ENCODE peak calls at places on chromosomes 11 and 22, in four cellular contexts. O is WTC11, T is HCT116, I is K562. Y is an unnamed sample.

GRCh38 chr11:113176971-113177370 is 137.4 kb upstream of the TTC12 start:
- DNase-seq in O (no peak), I (no peak), T (no peak), Y (no peak)

GRCh38 chr11:11171854-11172253 is 181.2 kb downstream of the CSNK2A3 start:
- DNase-seq in I (no peak), O (no peak), T (no peak), Y (peak; percentile 61)

GRCh38 chr11:57530596-57531507 is at the start of gene TIMM10:
- DNase-seq in O (peak; percentile 94), I (peak; percentile 87), T (peak; percentile 99), Y (peak; percentile 95)

GRCh38 chr11:107018274-107018901 is at the start of gene GUCY1A2:
- DNase-seq in I (no peak), O (peak; percentile 46), T (no peak), Y (no peak)

GRCh38 chr22:29003975-29004646 is 57.5 kb downstream of the C22orf31 start:
- DNase-seq in T (no peak), O (peak; percentile 35), I (no peak), Y (no peak)

GRCh38 chr11:22337571-22338464 is at the start of gene SLC17A6:
- DNase-seq in I (peak; percentile 10), O (peak; percentile 55), T (no peak), Y (no peak)

GRCh38 chr11:119094816-119095065 is 6.9 kb downstream of the DPAGT1 start:
- DNase-seq in T (no peak), I (peak; percentile 52), O (peak; percentile 74), Y (no peak)

GRCh38 chr11:73343076-73343833 is 32.9 kb upstream of the RELT start:
- DNase-seq in I (no peak), O (peak; percentile 50), T (no peak), Y (no peak)

GRCh38 chr11:35257287-35257686 is 118.3 kb downstream of the CD44 start:
- DNase-seq in O (no peak), T (no peak), I (no peak), Y (peak; percentile 55)

GRCh38 chr11:118438314-118438931 is 2.1 kb downstream of the KMT2A start:
- DNase-seq in O (peak; percentile 27), I (peak; percentile 65), T (no peak), Y (no peak)

GRCh38 chr11:118264568-118265470 is 722 bp upstream of the MPZL2 start:
- DNase-seq in T (no peak), O (no peak), I (no peak), Y (no peak)

GRCh38 chr11:47766363-47767227 is 546 bp downstream of the FNBP4 start:
- DNase-seq in T (no peak), O (peak; percentile 24), I (peak; percentile 28), Y (no peak)

GRCh38 chr11:73367482-73368024 is 8.6 kb upstream of the RELT start:
- DNase-seq in T (no peak), I (no peak), O (no peak), Y (no peak)

GRCh38 chr11:111604392-111605009 is 2.3 kb downstream of the SIK2 start:
- DNase-seq in I (peak; percentile 51), O (no peak), T (peak; percentile 48), Y (peak; percentile 23)

GRCh38 chr11:72637926-72638325 is 36.3 kb downstream of the PDE2A start:
- DNase-seq in O (no peak), I (no peak), T (no peak), Y (no peak)

GRCh38 chr11:17258670-17259069 is 17.9 kb upstream of the NUCB2 start:
- DNase-seq in I (peak; percentile 61), T (no peak), O (no peak), Y (no peak)

GRCh38 chr11:61701298-61701993 is 21.3 kb downstream of the DAGLA start:
- DNase-seq in O (peak; percentile 81), I (peak; percentile 44), T (peak; percentile 22), Y (no peak)

GRCh38 chr11:129950319-129951034 is 52.2 kb downstream of the PRDM10 start:
- DNase-seq in T (no peak), I (peak; percentile 46), O (no peak), Y (no peak)

GRCh38 chr11:21988477-21988876 is 204.4 kb upstream of the ANO5 start:
- DNase-seq in O (no peak), I (no peak), T (no peak), Y (no peak)

DNA sequence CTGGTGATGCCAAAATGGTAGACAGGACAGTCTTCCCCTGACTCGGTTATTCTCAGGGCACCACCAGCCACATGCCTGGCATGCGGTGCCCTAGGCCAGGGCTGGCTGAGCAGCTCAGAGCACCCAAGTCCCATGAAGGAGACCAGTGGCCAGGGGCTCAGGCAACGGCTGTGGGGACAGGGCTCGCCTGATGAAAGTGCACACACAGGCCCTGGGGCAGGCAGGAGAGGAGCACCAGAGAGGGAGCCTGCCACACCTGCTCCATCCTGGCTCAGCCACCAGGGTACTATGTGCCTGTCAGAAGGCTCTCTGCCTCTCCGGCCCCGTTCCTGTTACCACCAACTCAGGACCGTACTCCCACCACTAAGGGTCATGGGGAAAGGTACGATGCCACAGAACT is 12.1 kb downstream of the ELFN2 start:
- DNase-seq in T (no peak), O (no peak), I (no peak), Y (no peak)
- TF ChIP-seq SP1 in T (no peak), O (no peak), I (no peak), Y (no peak)

GRCh38 chr11:64845125-64845735 is 777 bp upstream of the CDC42BPG start:
- DNase-seq in T (no peak), O (no peak), I (peak; percentile 49), Y (no peak)

GRCh38 chr11:64842366-64842759 is 2.1 kb downstream of the CDC42BPG start:
- DNase-seq in T (no peak), I (no peak), O (no peak), Y (no peak)

GRCh38 chr11:64843971-64844329 is 503 bp downstream of the CDC42BPG start:
- DNase-seq in T (no peak), I (no peak), O (no peak), Y (no peak)

GRCh38 chr11:64842851-64843841 is 1.3 kb downstream of the CDC42BPG start:
- DNase-seq in O (no peak), T (no peak), I (peak; percentile 71), Y (no peak)

GRCh38 chr11:64844330-64845124 is at the start of gene CDC42BPG:
- DNase-seq in O (peak; percentile 89), I (peak; percentile 93), T (peak; percentile 57), Y (no peak)
- TF ChIP-seq SP1 in O (peak; percentile 88), I (no peak), T (no peak), Y (no peak)

GRCh38 chr22:27125539-27125938 is 468.2 kb downstream of the MIAT start:
- DNase-seq in O (no peak), I (no peak), T (no peak), Y (no peak)
- TF ChIP-seq SP1 in O (no peak), I (no peak), T (no peak), Y (no peak)

GRCh38 chr11:75268626-75269366 is 28.2 kb downstream of the TPBGL start:
- DNase-seq in I (no peak), T (no peak), O (no peak), Y (no peak)
- TF ChIP-seq SP1 in I (no peak), T (no peak), O (no peak), Y (no peak)

GRCh38 chr22:38718414-38718813 is 12.7 kb downstream of the GTPBP1 start:
- DNase-seq in I (no peak), T (peak; percentile 70), O (peak; percentile 39), Y (no peak)
- TF ChIP-seq SP1 in I (no peak), T (peak; percentile 41), O (no peak), Y (no peak)

DNA sequence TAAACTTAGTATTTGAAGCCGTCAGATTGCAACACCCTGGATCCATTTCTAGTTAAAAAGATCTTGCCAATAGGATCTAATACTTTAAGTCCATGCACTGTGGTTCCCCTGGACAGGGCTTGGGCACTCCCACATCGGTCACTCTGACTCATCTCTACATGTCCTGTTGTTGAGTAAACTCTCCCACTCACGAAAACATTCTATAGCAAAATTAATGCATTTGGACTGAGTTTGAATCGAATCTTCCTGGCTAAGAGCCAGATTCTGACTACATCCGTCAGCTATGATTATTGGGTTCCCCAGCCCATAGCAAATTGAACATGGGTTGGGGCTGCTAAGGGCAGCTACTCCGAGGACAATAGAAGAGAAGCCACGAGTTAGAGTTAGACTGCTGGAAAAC is 182.1 kb upstream of the SORL1-AS1 start:
- DNase-seq in T (no peak), O (no peak), I (no peak), Y (no peak)
- TF ChIP-seq SP1 in T (no peak), O (no peak), I (no peak), Y (no peak)

DNA sequence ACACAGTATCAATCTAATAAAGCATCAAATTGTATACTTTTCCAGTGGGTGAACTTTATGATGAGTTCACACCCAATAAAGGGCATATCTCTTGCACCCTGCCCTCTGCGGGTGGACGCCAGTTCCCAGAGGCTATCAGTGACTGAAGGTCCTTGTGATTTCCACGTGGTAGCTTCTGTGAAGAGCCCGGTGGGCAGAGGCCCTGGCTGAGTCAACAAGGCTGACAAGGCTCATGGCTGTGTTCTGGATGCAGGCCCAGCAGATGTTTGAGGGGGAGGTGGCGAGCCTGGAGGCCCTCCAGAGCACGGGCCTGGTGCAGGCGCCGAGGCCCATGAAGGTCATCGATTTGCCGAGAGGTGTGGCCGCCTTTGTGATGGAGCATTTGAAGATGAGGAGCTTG is 71.4 kb downstream of the PIWIL3 start:
- DNase-seq in T (no peak), I (peak; percentile 11), O (no peak), Y (no peak)
- TF ChIP-seq SP1 in T (no peak), I (no peak), O (no peak), Y (no peak)

GRCh38 chr11:32448232-32448631 is 12.9 kb upstream of the WT1 start:
- DNase-seq in O (no peak), T (peak; percentile 43), I (peak; percentile 69), Y (peak; percentile 9)
- TF ChIP-seq SP1 in O (no peak), T (no peak), I (no peak), Y (no peak)

GRCh38 chr11:86981777-86982540 is 26.8 kb upstream of the FZD4 start:
- DNase-seq in O (no peak), T (no peak), I (no peak), Y (no peak)

GRCh38 chr11:86978756-86979608 is 23.8 kb upstream of the FZD4 start:
- DNase-seq in O (no peak), I (peak; percentile 42), T (peak; percentile 21), Y (no peak)

GRCh38 chr11:86978247-86978646 is 23.1 kb upstream of the FZD4 start:
- DNase-seq in O (no peak), I (no peak), T (no peak), Y (no peak)

GRCh38 chr11:86980397-86980796 is 25.2 kb upstream of the FZD4 start:
- DNase-seq in I (no peak), T (no peak), O (no peak), Y (no peak)

DNA sequence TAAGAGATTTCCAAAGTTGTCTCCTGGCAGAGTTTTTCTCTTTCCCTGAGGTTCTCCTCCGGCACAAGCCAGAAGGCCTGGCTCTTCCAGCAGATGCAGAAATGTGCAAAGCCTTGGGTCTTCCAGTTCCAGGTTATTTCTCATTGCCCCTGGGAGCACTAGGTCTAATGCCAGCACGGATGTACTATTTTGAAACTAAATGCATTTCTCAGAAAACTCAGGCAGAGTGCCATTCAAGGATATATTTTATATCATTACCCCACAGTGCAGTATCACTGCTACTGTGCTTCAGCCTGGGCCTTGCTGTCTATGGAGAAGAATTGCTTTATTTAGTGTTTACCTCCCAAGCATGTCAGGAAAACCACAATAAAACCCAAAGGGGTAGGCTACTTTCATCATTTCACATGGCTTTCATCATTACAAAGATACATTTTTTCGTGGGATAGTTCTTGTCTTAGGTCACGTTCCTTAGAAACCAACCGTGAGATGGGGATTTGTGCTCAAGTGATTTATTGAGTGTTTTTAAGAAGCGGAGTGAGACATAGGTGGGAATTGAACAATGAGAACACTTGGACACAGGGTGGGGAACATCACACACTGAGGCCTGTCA is 22.4 kb upstream of the FZD4 start:
- DNase-seq in O (no peak), T (no peak), I (no peak), Y (no peak)
- TF ChIP-seq SP1 in O (no peak), T (no peak), I (no peak), Y (no peak)

GRCh38 chr22:41197808-41198585 is 7.1 kb upstream of the L3MBTL2 start:
- DNase-seq in O (peak; percentile 37), I (peak; percentile 26), T (no peak), Y (no peak)
- TF ChIP-seq SP1 in O (no peak), I (no peak), T (no peak), Y (no peak)

Y was measured in GM12878.